ENCODE peak calls at places on chromosomes 7 and 10, in four cellular contexts. W is endodermal cell, L is CD14-positive monocyte, C is thoracic aorta. G is an unnamed sample.

GRCh38 chr10:24544776-24545175 is 178.9 kb downstream of the ARHGAP21 start:
- DNase-seq in W (no peak), L (no peak), C (no peak), G (no peak)

GRCh38 chr7:138657854-138658386 is 43.2 kb downstream of the SVOPL start:
- DNase-seq in W (no peak), L (no peak), C (no peak), G (no peak)

GRCh38 chr10:74624501-74624900 is 201.9 kb upstream of the KAT6B start:
- DNase-seq in W (no peak), L (no peak), C (no peak), G (no peak)

GRCh38 chr10:972763-973162 is 15.5 kb upstream of the GTPBP4 start:
- DNase-seq in W (peak), L (no peak), C (no peak), G (no peak)

GRCh38 chr7:27196287-27196739 is 3.6 kb downstream of the HOXA13 start:
- DNase-seq in W (peak), L (peak), C (peak), G (no peak)

GRCh38 chr7:88101769-88102168 is 118.1 kb downstream of the SRI start:
- DNase-seq in W (no peak), L (no peak), C (no peak), G (no peak)

GRCh38 chr7:157397751-157398691 is 61.2 kb downstream of the DNAJB6 start:
- DNase-seq in W (peak), L (no peak), C (no peak), G (no peak)

GRCh38 chr10:44278669-44279337 is 106.1 kb downstream of the CXCL12 start:
- DNase-seq in W (peak), L (no peak), C (no peak), G (no peak)

GRCh38 chr10:11292576-11293302 is 275.1 kb downstream of the CELF2 start:
- DNase-seq in W (no peak), L (no peak), C (no peak), G (no peak)

GRCh38 chr10:35910234-35910633 is 268.1 kb upstream of the FZD8 start:
- DNase-seq in W (no peak), L (no peak), C (no peak), G (no peak)

DNA sequence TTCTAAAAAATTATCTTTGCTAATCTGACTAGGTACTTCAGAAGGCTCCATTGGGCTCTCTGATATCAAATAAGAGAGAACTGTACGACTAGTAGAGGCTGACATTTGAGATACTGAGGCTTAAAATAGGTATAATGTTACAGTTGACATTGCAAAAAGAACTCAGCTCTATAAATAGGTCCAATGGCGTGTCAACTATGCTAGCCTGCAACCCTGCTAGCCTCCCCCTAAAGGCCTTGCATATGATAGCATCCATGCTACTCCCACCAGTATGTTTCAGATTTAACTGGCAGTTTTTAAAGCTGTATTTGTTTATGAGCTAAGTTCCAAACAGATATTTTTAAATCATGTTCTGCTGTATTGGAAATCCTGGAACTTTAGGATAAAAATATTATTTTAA is at the start of gene PPP1R3A:
- DNase-seq in W (peak), L (no peak), C (no peak), G (no peak)
- TF ChIP-seq CTCF in W (peak), L (no peak), C (no peak), G (peak)

DNA sequence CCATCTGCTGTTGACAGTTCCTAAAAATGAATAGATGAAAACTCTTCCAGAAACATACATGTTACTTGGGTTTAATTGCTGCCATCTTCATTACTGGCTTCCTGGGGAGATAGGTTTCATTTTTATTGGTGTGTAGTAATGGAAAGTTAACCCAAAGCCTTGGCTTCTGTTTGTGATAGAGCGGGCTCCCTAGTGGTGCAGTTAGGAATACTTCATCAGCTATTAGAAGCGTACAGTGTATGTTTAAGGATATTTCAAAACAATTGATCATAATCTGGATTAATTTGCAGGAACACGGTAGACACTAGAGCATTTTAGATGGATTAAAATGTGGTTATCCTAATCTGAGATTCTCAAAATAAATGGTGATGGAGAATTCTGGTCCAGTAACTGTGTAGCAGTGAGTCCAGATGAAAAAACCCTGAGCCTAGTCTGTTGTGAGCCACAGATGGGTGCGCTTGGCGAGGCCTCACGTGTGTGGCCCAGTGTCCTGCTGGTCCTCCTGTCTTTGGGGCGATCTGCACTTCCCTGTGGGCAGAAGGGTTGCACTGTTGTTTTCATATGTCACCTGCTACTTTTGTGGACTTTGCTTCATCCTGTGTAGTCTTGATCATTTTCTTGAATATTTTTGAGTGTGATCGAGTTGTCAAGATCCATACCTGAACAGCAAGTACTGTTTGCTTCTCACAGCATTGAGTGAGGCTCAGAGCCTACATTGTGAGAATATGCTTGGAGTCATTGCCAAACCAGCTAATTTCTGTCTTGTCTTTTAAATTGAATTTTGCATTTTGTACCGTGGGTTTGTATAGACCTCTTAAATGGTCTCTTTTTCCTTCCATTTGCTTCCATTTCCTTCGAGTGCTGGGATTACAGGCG is 44.5 kb downstream of the SHH start:
- DNase-seq in W (no peak), L (no peak), C (no peak), G (no peak)
- TF ChIP-seq CTCF in W (no peak), L (no peak), C (no peak), G (no peak)

GRCh38 chr7:122885583-122886356 is 490 bp downstream of the CADPS2 start:
- DNase-seq in W (peak), L (no peak), C (no peak), G (no peak)
- TF ChIP-seq CTCF in W (peak), L (no peak), C (peak), G (no peak)

GRCh38 chr7:147245274-147245673 is 1128.7 kb downstream of the CNTNAP2 start:
- DNase-seq in W (peak), L (no peak), C (no peak), G (no peak)
- TF ChIP-seq CTCF in W (peak), L (peak), C (peak), G (peak)

DNA sequence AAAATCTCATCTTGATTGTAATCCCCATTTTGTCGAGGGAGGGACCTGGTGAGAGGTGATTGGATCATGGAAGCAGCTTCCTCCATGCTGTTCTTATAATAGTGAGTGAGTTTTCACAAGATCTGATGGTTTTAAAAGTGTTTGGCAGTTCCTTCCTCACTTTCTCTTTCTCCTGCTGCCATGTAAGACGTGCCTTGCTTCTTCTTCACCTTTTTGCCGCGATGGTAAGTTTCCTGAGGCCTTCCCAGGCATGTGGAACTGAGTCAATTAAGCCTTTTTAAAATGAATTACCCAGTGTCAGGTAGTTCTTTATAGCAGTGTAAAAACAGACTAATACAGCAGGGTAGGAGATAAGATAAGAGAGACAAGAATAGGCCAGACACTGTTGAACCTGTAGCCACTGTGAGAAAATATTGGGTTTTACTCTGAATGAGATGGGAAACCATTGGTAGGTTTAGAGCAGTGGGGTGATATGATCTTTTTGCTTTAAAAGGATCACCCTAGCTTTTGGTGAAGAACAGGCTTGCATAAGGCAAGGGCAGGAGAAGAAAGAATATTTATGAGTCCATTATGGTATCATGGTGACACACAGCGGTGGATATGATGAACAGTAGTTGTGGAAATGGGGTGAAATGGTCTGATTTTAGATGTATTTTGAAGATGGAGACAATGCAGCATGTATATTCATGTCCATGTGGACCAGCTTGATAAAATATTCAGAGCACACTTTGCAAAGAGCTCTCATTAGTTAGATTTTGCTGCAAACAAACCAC is 11.5 kb downstream of the OR6B1 start:
- DNase-seq in W (no peak), L (no peak), C (no peak), G (no peak)
- TF ChIP-seq CTCF in W (no peak), L (no peak), C (no peak), G (peak)

GRCh38 chr7:6203381-6203780 is 69.0 kb downstream of the CYTH3 start:
- DNase-seq in W (no peak), L (no peak), C (no peak), G (no peak)
- TF ChIP-seq CTCF in W (no peak), L (no peak), C (no peak), G (no peak)

GRCh38 chr10:127195041-127195506 is 1.3 kb downstream of the INSYN2A start:
- DNase-seq in W (peak), L (no peak), C (no peak), G (no peak)

GRCh38 chr10:127194598-127194997 is 1.8 kb downstream of the INSYN2A start:
- DNase-seq in W (no peak), L (no peak), C (no peak), G (no peak)

GRCh38 chr10:127195571-127196226 is 692 bp downstream of the INSYN2A start:
- DNase-seq in W (peak), L (no peak), C (no peak), G (no peak)

GRCh38 chr10:127196955-127197432 is 603 bp upstream of the INSYN2A start:
- DNase-seq in W (no peak), L (no peak), C (no peak), G (no peak)

DNA sequence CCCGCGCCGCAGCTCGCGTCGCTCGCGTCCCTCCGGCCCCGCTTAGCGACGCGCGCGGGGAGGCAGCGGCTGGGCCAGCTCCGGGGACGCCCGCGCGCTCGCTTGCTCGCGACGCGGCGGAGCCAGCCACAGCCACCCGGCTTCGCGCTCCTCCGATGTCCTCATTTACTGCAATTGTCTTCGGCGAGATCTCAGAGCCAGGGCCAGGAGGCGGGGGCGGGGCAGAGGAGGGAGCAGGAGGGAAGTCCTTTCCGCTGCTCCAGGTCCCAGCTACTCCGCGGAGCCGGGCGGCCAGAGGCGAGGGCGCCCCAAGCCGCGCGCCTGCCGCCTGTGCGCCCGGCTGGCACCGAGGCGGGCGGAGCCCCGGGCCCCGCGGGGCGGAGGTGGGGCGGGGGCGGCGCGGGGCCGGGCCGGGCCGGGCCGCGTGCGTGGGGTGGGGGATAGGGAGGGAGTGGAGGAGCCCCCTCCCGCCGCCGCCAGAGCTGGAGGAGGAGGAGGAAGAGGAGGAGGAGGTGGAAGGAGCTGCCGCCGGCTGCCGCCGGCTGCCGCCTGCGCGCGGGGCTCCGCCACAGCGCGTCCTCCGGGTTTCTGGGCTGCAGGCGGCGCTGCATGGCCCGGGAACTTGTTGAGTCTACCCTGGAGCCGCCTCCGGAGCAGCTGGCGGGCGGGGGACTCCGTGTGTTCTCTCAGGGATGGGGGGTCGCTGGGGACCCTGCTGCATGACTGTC is at the start of gene INSYN2A:
- DNase-seq in W (peak), L (no peak), C (no peak), G (no peak)
- TF ChIP-seq CTCF in W (peak), L (no peak), C (no peak), G (peak)

G was measured in chondrocyte.